ENCODE peak calls at places on chromosome 20, in nine cellular contexts. One of them, this sample, is unnamed.

GRCh38 chr20:62527781-62528180 is 52.0 kb upstream of the GATA5 start:
- DNase-seq in BJ: no peak
- DNase-seq in hepatocyte: no peak
- DNase-seq in astrocyte of the spinal cord: no peak
- DNase-seq in heart right ventricle: no peak
- DNase-seq in AG10803: no peak
- DNase-seq in gastrocnemius medialis: no peak
- DNase-seq in pancreas: no peak
- DNase-seq in mammary epithelial cell: no peak
- DNase-seq in this sample: no peak

GRCh38 chr20:37425103-37425625 is 79.2 kb downstream of the SRC start:
- DNase-seq in BJ: no peak
- DNase-seq in hepatocyte: no peak
- DNase-seq in astrocyte of the spinal cord: no peak
- DNase-seq in heart right ventricle: no peak
- DNase-seq in AG10803: no peak
- DNase-seq in gastrocnemius medialis: no peak
- DNase-seq in pancreas: no peak
- DNase-seq in mammary epithelial cell: no peak
- DNase-seq in this sample: no peak

GRCh38 chr20:14355791-14356190 is 18.4 kb upstream of the FLRT3 start:
- DNase-seq in BJ: no peak
- DNase-seq in hepatocyte: no peak
- DNase-seq in astrocyte of the spinal cord: no peak
- DNase-seq in heart right ventricle: no peak
- DNase-seq in AG10803: no peak
- DNase-seq in gastrocnemius medialis: no peak
- DNase-seq in pancreas: no peak
- DNase-seq in mammary epithelial cell: no peak
- DNase-seq in this sample: no peak

GRCh38 chr20:5127204-5127858 is 523 bp downstream of the CDS2 start:
- DNase-seq in BJ: no peak
- DNase-seq in hepatocyte: peak
- DNase-seq in astrocyte of the spinal cord: peak
- DNase-seq in heart right ventricle: peak
- DNase-seq in AG10803: peak
- DNase-seq in gastrocnemius medialis: peak
- DNase-seq in pancreas: peak
- DNase-seq in mammary epithelial cell: peak
- DNase-seq in this sample: peak

GRCh38 chr20:49534314-49534713 is 33.6 kb downstream of the PTGIS start:
- DNase-seq in BJ: no peak
- DNase-seq in hepatocyte: peak
- DNase-seq in astrocyte of the spinal cord: peak
- DNase-seq in heart right ventricle: no peak
- DNase-seq in AG10803: peak
- DNase-seq in gastrocnemius medialis: no peak
- DNase-seq in pancreas: no peak
- DNase-seq in mammary epithelial cell: peak
- DNase-seq in this sample: peak

GRCh38 chr20:24781061-24781980 is 167.7 kb upstream of the CST7 start:
- DNase-seq in BJ: no peak
- DNase-seq in hepatocyte: peak
- DNase-seq in astrocyte of the spinal cord: peak
- DNase-seq in heart right ventricle: no peak
- DNase-seq in AG10803: peak
- DNase-seq in gastrocnemius medialis: no peak
- DNase-seq in pancreas: peak
- DNase-seq in mammary epithelial cell: peak
- DNase-seq in this sample: peak

GRCh38 chr20:36839150-36839549 is 36.8 kb upstream of the TLDC2 start:
- DNase-seq in BJ: no peak
- DNase-seq in hepatocyte: no peak
- DNase-seq in astrocyte of the spinal cord: no peak
- DNase-seq in heart right ventricle: no peak
- DNase-seq in AG10803: no peak
- DNase-seq in gastrocnemius medialis: no peak
- DNase-seq in pancreas: no peak
- DNase-seq in mammary epithelial cell: no peak
- DNase-seq in this sample: no peak

GRCh38 chr20:34240698-34241615 is at the start of gene ASIP:
- DNase-seq in BJ: no peak
- DNase-seq in hepatocyte: no peak
- DNase-seq in astrocyte of the spinal cord: no peak
- DNase-seq in heart right ventricle: no peak
- DNase-seq in AG10803: peak
- DNase-seq in gastrocnemius medialis: no peak
- DNase-seq in pancreas: no peak
- DNase-seq in mammary epithelial cell: no peak
- DNase-seq in this sample: peak

GRCh38 chr20:57195023-57195758 is 71.2 kb downstream of the BMP7 start:
- DNase-seq in BJ: peak
- DNase-seq in hepatocyte: no peak
- DNase-seq in astrocyte of the spinal cord: peak
- DNase-seq in heart right ventricle: no peak
- DNase-seq in AG10803: peak
- DNase-seq in gastrocnemius medialis: no peak
- DNase-seq in pancreas: no peak
- DNase-seq in mammary epithelial cell: peak
- DNase-seq in this sample: no peak

GRCh38 chr20:16441526-16442164 is 131.6 kb downstream of the KIF16B start:
- DNase-seq in BJ: no peak
- DNase-seq in hepatocyte: no peak
- DNase-seq in astrocyte of the spinal cord: no peak
- DNase-seq in heart right ventricle: no peak
- DNase-seq in AG10803: peak
- DNase-seq in gastrocnemius medialis: no peak
- DNase-seq in pancreas: no peak
- DNase-seq in mammary epithelial cell: no peak
- DNase-seq in this sample: no peak

GRCh38 chr20:8183526-8183925 is 51.5 kb downstream of the PLCB1 start:
- DNase-seq in BJ: no peak
- DNase-seq in hepatocyte: no peak
- DNase-seq in astrocyte of the spinal cord: no peak
- DNase-seq in heart right ventricle: no peak
- DNase-seq in AG10803: peak
- DNase-seq in gastrocnemius medialis: no peak
- DNase-seq in pancreas: no peak
- DNase-seq in mammary epithelial cell: no peak
- DNase-seq in this sample: peak

GRCh38 chr20:35436175-35436568 is 1.9 kb downstream of the GDF5 start:
- DNase-seq in BJ: no peak
- DNase-seq in hepatocyte: no peak
- DNase-seq in astrocyte of the spinal cord: no peak
- DNase-seq in heart right ventricle: no peak
- DNase-seq in AG10803: no peak
- DNase-seq in gastrocnemius medialis: no peak
- DNase-seq in pancreas: no peak
- DNase-seq in mammary epithelial cell: no peak
- DNase-seq in this sample: no peak

GRCh38 chr20:40438161-40438835 is 250.7 kb downstream of the MAFB start:
- DNase-seq in BJ: no peak
- DNase-seq in hepatocyte: no peak
- DNase-seq in astrocyte of the spinal cord: no peak
- DNase-seq in heart right ventricle: no peak
- DNase-seq in AG10803: peak
- DNase-seq in gastrocnemius medialis: no peak
- DNase-seq in pancreas: no peak
- DNase-seq in mammary epithelial cell: no peak
- DNase-seq in this sample: no peak

GRCh38 chr20:61913423-61914225 is 152.1 kb downstream of the TAF4 start:
- DNase-seq in BJ: no peak
- DNase-seq in hepatocyte: no peak
- DNase-seq in astrocyte of the spinal cord: no peak
- DNase-seq in heart right ventricle: no peak
- DNase-seq in AG10803: no peak
- DNase-seq in gastrocnemius medialis: no peak
- DNase-seq in pancreas: no peak
- DNase-seq in mammary epithelial cell: no peak
- DNase-seq in this sample: no peak

GRCh38 chr20:48282591-48283228 is 497.4 kb upstream of the SULF2 start:
- DNase-seq in BJ: no peak
- DNase-seq in hepatocyte: no peak
- DNase-seq in astrocyte of the spinal cord: no peak
- DNase-seq in heart right ventricle: no peak
- DNase-seq in AG10803: no peak
- DNase-seq in gastrocnemius medialis: no peak
- DNase-seq in pancreas: no peak
- DNase-seq in mammary epithelial cell: no peak
- DNase-seq in this sample: no peak

GRCh38 chr20:9574182-9574581 is 59.8 kb downstream of the LAMP5 start:
- DNase-seq in BJ: no peak
- DNase-seq in hepatocyte: no peak
- DNase-seq in astrocyte of the spinal cord: no peak
- DNase-seq in heart right ventricle: no peak
- DNase-seq in AG10803: no peak
- DNase-seq in gastrocnemius medialis: no peak
- DNase-seq in pancreas: no peak
- DNase-seq in mammary epithelial cell: no peak
- DNase-seq in this sample: no peak

GRCh38 chr20:13525225-13525940 is 113.3 kb downstream of the TASP1 start:
- DNase-seq in BJ: peak
- DNase-seq in hepatocyte: no peak
- DNase-seq in astrocyte of the spinal cord: peak
- DNase-seq in heart right ventricle: no peak
- DNase-seq in AG10803: peak
- DNase-seq in gastrocnemius medialis: no peak
- DNase-seq in pancreas: no peak
- DNase-seq in mammary epithelial cell: peak
- DNase-seq in this sample: peak

GRCh38 chr20:56636701-56637100 is 7.6 kb downstream of the TFAP2C start:
- DNase-seq in BJ: peak
- DNase-seq in hepatocyte: no peak
- DNase-seq in astrocyte of the spinal cord: peak
- DNase-seq in heart right ventricle: no peak
- DNase-seq in AG10803: peak
- DNase-seq in gastrocnemius medialis: no peak
- DNase-seq in pancreas: no peak
- DNase-seq in mammary epithelial cell: peak
- DNase-seq in this sample: no peak

GRCh38 chr20:23419995-23420901 is 1.0 kb downstream of the NAPB start:
- DNase-seq in BJ: peak
- DNase-seq in hepatocyte: peak
- DNase-seq in astrocyte of the spinal cord: peak
- DNase-seq in heart right ventricle: peak
- DNase-seq in AG10803: peak
- DNase-seq in gastrocnemius medialis: no peak
- DNase-seq in pancreas: peak
- DNase-seq in mammary epithelial cell: peak
- DNase-seq in this sample: peak

GRCh38 chr20:42368910-42369309 is 750.7 kb upstream of the CHD6 start:
- DNase-seq in BJ: no peak
- DNase-seq in hepatocyte: no peak
- DNase-seq in astrocyte of the spinal cord: no peak
- DNase-seq in heart right ventricle: no peak
- DNase-seq in AG10803: no peak
- DNase-seq in gastrocnemius medialis: no peak
- DNase-seq in pancreas: no peak
- DNase-seq in mammary epithelial cell: no peak
- DNase-seq in this sample: no peak
- TF ChIP-seq CTCF in BJ: no peak
- TF ChIP-seq CTCF in hepatocyte: no peak
- TF ChIP-seq CTCF in astrocyte of the spinal cord: no peak
- TF ChIP-seq CTCF in heart right ventricle: no peak
- TF ChIP-seq CTCF in AG10803: no peak
- TF ChIP-seq CTCF in gastrocnemius medialis: no peak
- TF ChIP-seq CTCF in pancreas: no peak
- TF ChIP-seq CTCF in mammary epithelial cell: no peak
- TF ChIP-seq CTCF in this sample: no peak

GRCh38 chr20:21104921-21105320 is 1.2 kb downstream of the LINC00237 start:
- DNase-seq in BJ: no peak
- DNase-seq in hepatocyte: no peak
- DNase-seq in astrocyte of the spinal cord: no peak
- DNase-seq in heart right ventricle: no peak
- DNase-seq in AG10803: no peak
- DNase-seq in gastrocnemius medialis: no peak
- DNase-seq in pancreas: no peak
- DNase-seq in mammary epithelial cell: no peak
- DNase-seq in this sample: no peak

GRCh38 chr20:21105429-21106170 is 558 bp downstream of the LINC00237 start:
- DNase-seq in BJ: no peak
- DNase-seq in hepatocyte: no peak
- DNase-seq in astrocyte of the spinal cord: no peak
- DNase-seq in heart right ventricle: no peak
- DNase-seq in AG10803: no peak
- DNase-seq in gastrocnemius medialis: no peak
- DNase-seq in pancreas: peak
- DNase-seq in mammary epithelial cell: no peak
- DNase-seq in this sample: no peak

GRCh38 chr20:21103582-21104465 is 2.3 kb downstream of the LINC00237 start:
- DNase-seq in BJ: no peak
- DNase-seq in hepatocyte: no peak
- DNase-seq in astrocyte of the spinal cord: no peak
- DNase-seq in heart right ventricle: no peak
- DNase-seq in AG10803: no peak
- DNase-seq in gastrocnemius medialis: no peak
- DNase-seq in pancreas: no peak
- DNase-seq in mammary epithelial cell: no peak
- DNase-seq in this sample: no peak

GRCh38 chr20:21102691-21103311 is 3.4 kb downstream of the LINC00237 start:
- DNase-seq in BJ: no peak
- DNase-seq in hepatocyte: peak
- DNase-seq in astrocyte of the spinal cord: no peak
- DNase-seq in heart right ventricle: peak
- DNase-seq in AG10803: peak
- DNase-seq in gastrocnemius medialis: no peak
- DNase-seq in pancreas: peak
- DNase-seq in mammary epithelial cell: peak
- DNase-seq in this sample: no peak

GRCh38 chr20:21104466-21104761 is 1.7 kb downstream of the LINC00237 start:
- DNase-seq in BJ: no peak
- DNase-seq in hepatocyte: no peak
- DNase-seq in astrocyte of the spinal cord: no peak
- DNase-seq in heart right ventricle: no peak
- DNase-seq in AG10803: no peak
- DNase-seq in gastrocnemius medialis: no peak
- DNase-seq in pancreas: no peak
- DNase-seq in mammary epithelial cell: no peak
- DNase-seq in this sample: no peak
- H3K4me3 ChIP-seq in BJ: no peak
- H3K4me3 ChIP-seq in hepatocyte: no peak
- H3K4me3 ChIP-seq in astrocyte of the spinal cord: no peak
- H3K4me3 ChIP-seq in heart right ventricle: no peak
- H3K4me3 ChIP-seq in AG10803: no peak
- H3K4me3 ChIP-seq in gastrocnemius medialis: no peak
- H3K4me3 ChIP-seq in pancreas: no peak
- H3K4me3 ChIP-seq in mammary epithelial cell: no peak
- H3K4me3 ChIP-seq in this sample: no peak

GRCh38 chr20:18394363-18394762 is 72.5 kb downstream of the DZANK1 start:
- DNase-seq in BJ: no peak
- DNase-seq in hepatocyte: no peak
- DNase-seq in astrocyte of the spinal cord: no peak
- DNase-seq in heart right ventricle: no peak
- DNase-seq in AG10803: no peak
- DNase-seq in gastrocnemius medialis: no peak
- DNase-seq in pancreas: no peak
- DNase-seq in mammary epithelial cell: no peak
- DNase-seq in this sample: no peak
- TF ChIP-seq CTCF in BJ: no peak
- TF ChIP-seq CTCF in hepatocyte: no peak
- TF ChIP-seq CTCF in astrocyte of the spinal cord: no peak
- TF ChIP-seq CTCF in heart right ventricle: no peak
- TF ChIP-seq CTCF in AG10803: no peak
- TF ChIP-seq CTCF in gastrocnemius medialis: no peak
- TF ChIP-seq CTCF in pancreas: no peak
- TF ChIP-seq CTCF in mammary epithelial cell: no peak
- TF ChIP-seq CTCF in this sample: no peak

GRCh38 chr20:46022411-46023147 is 6.4 kb upstream of the SLC12A5 start:
- DNase-seq in BJ: no peak
- DNase-seq in hepatocyte: peak
- DNase-seq in astrocyte of the spinal cord: no peak
- DNase-seq in heart right ventricle: peak
- DNase-seq in AG10803: peak
- DNase-seq in gastrocnemius medialis: no peak
- DNase-seq in pancreas: peak
- DNase-seq in mammary epithelial cell: peak
- DNase-seq in this sample: peak
- H3K4me3 ChIP-seq in BJ: peak
- H3K4me3 ChIP-seq in hepatocyte: no peak
- H3K4me3 ChIP-seq in astrocyte of the spinal cord: no peak
- H3K4me3 ChIP-seq in heart right ventricle: no peak
- H3K4me3 ChIP-seq in AG10803: peak
- H3K4me3 ChIP-seq in gastrocnemius medialis: no peak
- H3K4me3 ChIP-seq in pancreas: no peak
- H3K4me3 ChIP-seq in mammary epithelial cell: peak
- H3K4me3 ChIP-seq in this sample: peak

This sample was measured in fibroblast of the aortic adventitia.